ENCODE peak calls at places on chromosomes 7 and 10, in eight cellular contexts. One of them, this sample, is unnamed.

GRCh38 chr7:131010714-131011436 is 276.9 kb upstream of the KLF14 start:
- DNase-seq in A673: no peak
- DNase-seq in nephron progenitor cell: no peak
- DNase-seq in CD14-positive monocyte: no peak
- DNase-seq in cardiac fibroblast: peak
- DNase-seq in lower lobe of right lung: no peak
- DNase-seq in foreskin fibroblast: peak
- DNase-seq in brain microvascular endothelial cell: no peak
- DNase-seq in this sample: no peak

GRCh38 chr10:30182191-30183075 is 123.0 kb upstream of the JCAD start:
- DNase-seq in A673: no peak
- DNase-seq in nephron progenitor cell: no peak
- DNase-seq in CD14-positive monocyte: no peak
- DNase-seq in cardiac fibroblast: peak
- DNase-seq in lower lobe of right lung: no peak
- DNase-seq in foreskin fibroblast: peak
- DNase-seq in brain microvascular endothelial cell: peak
- DNase-seq in this sample: no peak

GRCh38 chr7:5063698-5064097 is 18.0 kb downstream of the RBAK start:
- DNase-seq in A673: no peak
- DNase-seq in nephron progenitor cell: no peak
- DNase-seq in CD14-positive monocyte: no peak
- DNase-seq in cardiac fibroblast: peak
- DNase-seq in lower lobe of right lung: no peak
- DNase-seq in foreskin fibroblast: no peak
- DNase-seq in brain microvascular endothelial cell: no peak
- DNase-seq in this sample: no peak

GRCh38 chr10:122140941-122141623 is 130.0 kb upstream of the BTBD16 start:
- DNase-seq in A673: no peak
- DNase-seq in nephron progenitor cell: no peak
- DNase-seq in CD14-positive monocyte: peak
- DNase-seq in cardiac fibroblast: peak
- DNase-seq in lower lobe of right lung: peak
- DNase-seq in foreskin fibroblast: peak
- DNase-seq in brain microvascular endothelial cell: peak
- DNase-seq in this sample: no peak

GRCh38 chr10:6583447-6583846 is 3.4 kb upstream of the PRKCQ start:
- DNase-seq in A673: no peak
- DNase-seq in nephron progenitor cell: no peak
- DNase-seq in CD14-positive monocyte: no peak
- DNase-seq in cardiac fibroblast: no peak
- DNase-seq in lower lobe of right lung: no peak
- DNase-seq in foreskin fibroblast: no peak
- DNase-seq in brain microvascular endothelial cell: no peak
- DNase-seq in this sample: no peak

GRCh38 chr10:96244354-96244753 is 27.0 kb downstream of the BLNK start:
- DNase-seq in A673: no peak
- DNase-seq in nephron progenitor cell: no peak
- DNase-seq in CD14-positive monocyte: no peak
- DNase-seq in cardiac fibroblast: no peak
- DNase-seq in lower lobe of right lung: no peak
- DNase-seq in foreskin fibroblast: no peak
- DNase-seq in brain microvascular endothelial cell: no peak
- DNase-seq in this sample: peak

GRCh38 chr7:98192781-98193457 is 18.3 kb upstream of the BHLHA15 start:
- DNase-seq in A673: no peak
- DNase-seq in nephron progenitor cell: no peak
- DNase-seq in CD14-positive monocyte: no peak
- DNase-seq in cardiac fibroblast: peak
- DNase-seq in lower lobe of right lung: no peak
- DNase-seq in foreskin fibroblast: no peak
- DNase-seq in brain microvascular endothelial cell: no peak
- DNase-seq in this sample: no peak

GRCh38 chr7:936131-937054 is 18.1 kb downstream of the ADAP1 start:
- DNase-seq in A673: peak
- DNase-seq in nephron progenitor cell: no peak
- DNase-seq in CD14-positive monocyte: peak
- DNase-seq in cardiac fibroblast: peak
- DNase-seq in lower lobe of right lung: peak
- DNase-seq in foreskin fibroblast: no peak
- DNase-seq in brain microvascular endothelial cell: peak
- DNase-seq in this sample: peak

GRCh38 chr10:74118794-74119193 is 31.8 kb downstream of the AP3M1 start:
- DNase-seq in A673: no peak
- DNase-seq in nephron progenitor cell: no peak
- DNase-seq in CD14-positive monocyte: no peak
- DNase-seq in cardiac fibroblast: peak
- DNase-seq in lower lobe of right lung: no peak
- DNase-seq in foreskin fibroblast: peak
- DNase-seq in brain microvascular endothelial cell: no peak
- DNase-seq in this sample: no peak

GRCh38 chr7:95904099-95904498 is 131.7 kb downstream of the DYNC1I1 start:
- DNase-seq in A673: no peak
- DNase-seq in nephron progenitor cell: no peak
- DNase-seq in CD14-positive monocyte: peak
- DNase-seq in cardiac fibroblast: no peak
- DNase-seq in lower lobe of right lung: peak
- DNase-seq in foreskin fibroblast: no peak
- DNase-seq in brain microvascular endothelial cell: no peak
- DNase-seq in this sample: no peak

GRCh38 chr7:95905165-95905564 is 132.8 kb downstream of the DYNC1I1 start:
- DNase-seq in A673: no peak
- DNase-seq in nephron progenitor cell: peak
- DNase-seq in CD14-positive monocyte: no peak
- DNase-seq in cardiac fibroblast: peak
- DNase-seq in lower lobe of right lung: no peak
- DNase-seq in foreskin fibroblast: no peak
- DNase-seq in brain microvascular endothelial cell: peak
- DNase-seq in this sample: no peak

GRCh38 chr7:95901006-95901405 is 128.7 kb downstream of the DYNC1I1 start:
- DNase-seq in A673: no peak
- DNase-seq in nephron progenitor cell: no peak
- DNase-seq in CD14-positive monocyte: no peak
- DNase-seq in cardiac fibroblast: no peak
- DNase-seq in lower lobe of right lung: no peak
- DNase-seq in foreskin fibroblast: no peak
- DNase-seq in brain microvascular endothelial cell: no peak
- DNase-seq in this sample: no peak

GRCh38 chr7:95897557-95898183 is 125.3 kb downstream of the DYNC1I1 start:
- DNase-seq in A673: peak
- DNase-seq in nephron progenitor cell: no peak
- DNase-seq in CD14-positive monocyte: no peak
- DNase-seq in cardiac fibroblast: no peak
- DNase-seq in lower lobe of right lung: no peak
- DNase-seq in foreskin fibroblast: no peak
- DNase-seq in brain microvascular endothelial cell: no peak
- DNase-seq in this sample: no peak

GRCh38 chr7:95899919-95900513 is 127.7 kb downstream of the DYNC1I1 start:
- DNase-seq in A673: no peak
- DNase-seq in nephron progenitor cell: peak
- DNase-seq in CD14-positive monocyte: no peak
- DNase-seq in cardiac fibroblast: no peak
- DNase-seq in lower lobe of right lung: no peak
- DNase-seq in foreskin fibroblast: no peak
- DNase-seq in brain microvascular endothelial cell: no peak
- DNase-seq in this sample: no peak
- TF ChIP-seq CTCF in A673: no peak
- TF ChIP-seq CTCF in nephron progenitor cell: no peak
- TF ChIP-seq CTCF in CD14-positive monocyte: no peak
- TF ChIP-seq CTCF in cardiac fibroblast: no peak
- TF ChIP-seq CTCF in lower lobe of right lung: no peak
- TF ChIP-seq CTCF in foreskin fibroblast: no peak
- TF ChIP-seq CTCF in brain microvascular endothelial cell: peak
- TF ChIP-seq CTCF in this sample: no peak

GRCh38 chr10:58741673-58742072 is 229.0 kb downstream of the BICC1 start:
- DNase-seq in A673: no peak
- DNase-seq in nephron progenitor cell: no peak
- DNase-seq in CD14-positive monocyte: no peak
- DNase-seq in cardiac fibroblast: peak
- DNase-seq in lower lobe of right lung: no peak
- DNase-seq in foreskin fibroblast: no peak
- DNase-seq in brain microvascular endothelial cell: no peak
- DNase-seq in this sample: no peak

GRCh38 chr10:58743466-58744115 is 230.9 kb downstream of the BICC1 start:
- DNase-seq in A673: no peak
- DNase-seq in nephron progenitor cell: peak
- DNase-seq in CD14-positive monocyte: no peak
- DNase-seq in cardiac fibroblast: peak
- DNase-seq in lower lobe of right lung: no peak
- DNase-seq in foreskin fibroblast: no peak
- DNase-seq in brain microvascular endothelial cell: peak
- DNase-seq in this sample: no peak

GRCh38 chr10:58742141-58742540 is 229.5 kb downstream of the BICC1 start:
- DNase-seq in A673: no peak
- DNase-seq in nephron progenitor cell: no peak
- DNase-seq in CD14-positive monocyte: no peak
- DNase-seq in cardiac fibroblast: peak
- DNase-seq in lower lobe of right lung: no peak
- DNase-seq in foreskin fibroblast: no peak
- DNase-seq in brain microvascular endothelial cell: no peak
- DNase-seq in this sample: no peak

GRCh38 chr10:58735087-58735486 is 222.4 kb downstream of the BICC1 start:
- DNase-seq in A673: no peak
- DNase-seq in nephron progenitor cell: no peak
- DNase-seq in CD14-positive monocyte: no peak
- DNase-seq in cardiac fibroblast: no peak
- DNase-seq in lower lobe of right lung: no peak
- DNase-seq in foreskin fibroblast: no peak
- DNase-seq in brain microvascular endothelial cell: no peak
- DNase-seq in this sample: no peak

DNA sequence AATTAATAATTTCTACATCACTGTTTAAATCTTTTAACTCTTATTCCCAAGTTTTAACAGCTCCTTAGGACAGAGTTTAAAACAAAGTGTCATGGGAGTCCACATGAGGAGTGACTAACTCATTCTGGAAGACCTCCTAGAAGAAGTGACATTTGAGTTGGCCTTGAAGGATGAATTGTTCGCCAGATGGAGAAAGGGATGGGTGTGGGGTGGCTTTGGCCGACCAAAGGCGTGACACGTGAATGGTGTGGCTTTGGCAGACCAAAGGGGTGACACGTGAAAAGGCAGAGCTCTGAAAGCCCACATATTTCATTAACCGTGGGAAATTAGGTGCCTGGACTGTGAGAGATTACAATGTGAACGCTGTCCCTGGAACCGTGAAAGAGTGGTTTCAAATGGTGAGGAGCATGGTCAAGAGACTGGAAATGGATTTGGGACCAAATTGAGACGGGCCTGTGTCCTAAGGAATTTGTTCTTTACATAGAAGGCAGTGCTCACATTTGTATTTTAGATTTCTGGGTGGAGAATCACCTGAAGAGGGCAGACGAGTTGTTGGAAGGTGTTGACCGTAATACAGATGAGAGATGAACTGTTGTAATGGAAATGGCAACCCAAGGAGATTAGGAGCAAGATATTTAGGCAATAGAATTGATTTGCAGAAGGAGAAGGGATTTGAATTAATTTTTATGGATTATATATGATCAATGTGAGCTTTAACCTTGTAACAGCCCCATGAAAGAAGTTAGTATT is 228.1 kb downstream of the BICC1 start:
- DNase-seq in A673: no peak
- DNase-seq in nephron progenitor cell: no peak
- DNase-seq in CD14-positive monocyte: no peak
- DNase-seq in cardiac fibroblast: peak
- DNase-seq in lower lobe of right lung: no peak
- DNase-seq in foreskin fibroblast: no peak
- DNase-seq in brain microvascular endothelial cell: no peak
- DNase-seq in this sample: no peak
- TF ChIP-seq CTCF in A673: no peak
- TF ChIP-seq CTCF in nephron progenitor cell: no peak
- TF ChIP-seq CTCF in CD14-positive monocyte: no peak
- TF ChIP-seq CTCF in cardiac fibroblast: no peak
- TF ChIP-seq CTCF in lower lobe of right lung: no peak
- TF ChIP-seq CTCF in foreskin fibroblast: no peak
- TF ChIP-seq CTCF in brain microvascular endothelial cell: no peak
- TF ChIP-seq CTCF in this sample: no peak

DNA sequence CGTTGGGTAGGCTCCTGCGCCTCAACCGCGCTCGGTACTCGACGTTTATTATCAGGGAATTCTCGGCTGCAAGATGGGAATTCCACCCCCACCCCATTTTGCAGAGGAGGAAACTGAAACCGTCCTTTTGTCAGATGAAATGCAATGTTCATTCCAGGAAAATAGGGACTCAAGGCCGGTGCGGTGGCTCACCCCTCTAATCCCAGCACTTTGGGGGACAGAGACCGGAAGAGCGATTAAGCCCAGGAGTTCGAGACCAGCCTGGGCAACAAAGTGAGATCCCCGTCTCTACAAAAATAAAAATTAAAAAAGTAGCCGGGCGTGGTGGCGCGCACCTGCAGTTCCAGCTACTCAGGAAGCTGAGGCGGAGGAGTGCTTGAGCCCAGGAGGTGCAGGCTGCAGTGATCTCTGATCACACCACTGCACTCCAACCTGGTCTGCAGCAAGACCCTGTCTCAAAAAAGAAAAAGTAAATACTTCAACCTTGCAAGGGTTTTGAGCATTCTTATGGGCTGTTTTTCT is 720 bp upstream of the RFC2 start:
- DNase-seq in A673: no peak
- DNase-seq in nephron progenitor cell: no peak
- DNase-seq in CD14-positive monocyte: no peak
- DNase-seq in cardiac fibroblast: no peak
- DNase-seq in lower lobe of right lung: no peak
- DNase-seq in foreskin fibroblast: no peak
- DNase-seq in brain microvascular endothelial cell: no peak
- DNase-seq in this sample: no peak
- TF ChIP-seq CTCF in A673: no peak
- TF ChIP-seq CTCF in nephron progenitor cell: no peak
- TF ChIP-seq CTCF in CD14-positive monocyte: no peak
- TF ChIP-seq CTCF in cardiac fibroblast: no peak
- TF ChIP-seq CTCF in lower lobe of right lung: no peak
- TF ChIP-seq CTCF in foreskin fibroblast: no peak
- TF ChIP-seq CTCF in brain microvascular endothelial cell: no peak
- TF ChIP-seq CTCF in this sample: no peak

GRCh38 chr10:132425029-132425758 is 28.2 kb downstream of the PWWP2B start:
- DNase-seq in A673: no peak
- DNase-seq in nephron progenitor cell: no peak
- DNase-seq in CD14-positive monocyte: no peak
- DNase-seq in cardiac fibroblast: no peak
- DNase-seq in lower lobe of right lung: no peak
- DNase-seq in foreskin fibroblast: no peak
- DNase-seq in brain microvascular endothelial cell: no peak
- DNase-seq in this sample: no peak

GRCh38 chr10:132429281-132430230 is 32.6 kb downstream of the PWWP2B start:
- DNase-seq in A673: no peak
- DNase-seq in nephron progenitor cell: no peak
- DNase-seq in CD14-positive monocyte: no peak
- DNase-seq in cardiac fibroblast: no peak
- DNase-seq in lower lobe of right lung: no peak
- DNase-seq in foreskin fibroblast: no peak
- DNase-seq in brain microvascular endothelial cell: no peak
- DNase-seq in this sample: no peak

GRCh38 chr10:132428486-132428885 is 31.5 kb downstream of the PWWP2B start:
- DNase-seq in A673: no peak
- DNase-seq in nephron progenitor cell: no peak
- DNase-seq in CD14-positive monocyte: no peak
- DNase-seq in cardiac fibroblast: no peak
- DNase-seq in lower lobe of right lung: no peak
- DNase-seq in foreskin fibroblast: no peak
- DNase-seq in brain microvascular endothelial cell: no peak
- DNase-seq in this sample: no peak

GRCh38 chr10:132427939-132428367 is 31.0 kb downstream of the PWWP2B start:
- DNase-seq in A673: no peak
- DNase-seq in nephron progenitor cell: no peak
- DNase-seq in CD14-positive monocyte: no peak
- DNase-seq in cardiac fibroblast: no peak
- DNase-seq in lower lobe of right lung: no peak
- DNase-seq in foreskin fibroblast: no peak
- DNase-seq in brain microvascular endothelial cell: no peak
- DNase-seq in this sample: no peak

GRCh38 chr10:132427071-132427771 is 30.2 kb downstream of the PWWP2B start:
- DNase-seq in A673: no peak
- DNase-seq in nephron progenitor cell: no peak
- DNase-seq in CD14-positive monocyte: no peak
- DNase-seq in cardiac fibroblast: no peak
- DNase-seq in lower lobe of right lung: no peak
- DNase-seq in foreskin fibroblast: no peak
- DNase-seq in brain microvascular endothelial cell: no peak
- DNase-seq in this sample: no peak
- TF ChIP-seq CTCF in A673: no peak
- TF ChIP-seq CTCF in nephron progenitor cell: no peak
- TF ChIP-seq CTCF in CD14-positive monocyte: no peak
- TF ChIP-seq CTCF in cardiac fibroblast: no peak
- TF ChIP-seq CTCF in lower lobe of right lung: no peak
- TF ChIP-seq CTCF in foreskin fibroblast: no peak
- TF ChIP-seq CTCF in brain microvascular endothelial cell: no peak
- TF ChIP-seq CTCF in this sample: no peak